ENCODE peak calls at places on chromosomes 13 and 19, in nine cellular contexts. T, G, L, A, W, H, Y, Q and O are unnamed samples.

GRCh38 chr13:87295636-87296035 is 375.5 kb upstream of the SLITRK5 start:
- DNase-seq in T (no peak), G (no peak), L (no peak), A (no peak), W (no peak), H (no peak), Y (no peak), Q (peak), O (no peak)

GRCh38 chr19:40312533-40312932 is 27.4 kb upstream of the AKT2 start:
- DNase-seq in T (no peak), G (no peak), L (peak), A (no peak), W (no peak), H (no peak), Y (no peak), Q (no peak), O (peak)

GRCh38 chr13:43963726-43964125 is 84.0 kb downstream of the LACC1 start:
- DNase-seq in T (no peak), G (no peak), L (peak), A (no peak), W (no peak), H (no peak), Y (no peak), Q (peak), O (peak)

GRCh38 chr13:42883771-42884170 is 102.4 kb downstream of the FAM216B start:
- DNase-seq in T (no peak), G (peak), L (peak), A (peak), W (no peak), H (no peak), Y (peak), Q (peak), O (peak)

GRCh38 chr19:56823956-56824355 is 16.6 kb downstream of the PEG3 start:
- DNase-seq in T (no peak), G (no peak), L (no peak), A (no peak), W (no peak), H (no peak), Y (no peak), Q (no peak), O (no peak)

GRCh38 chr19:10670876-10671804 is 17.0 kb downstream of the ILF3 start:
- DNase-seq in T (no peak), G (no peak), L (no peak), A (no peak), W (no peak), H (no peak), Y (no peak), Q (no peak), O (no peak)

GRCh38 chr19:41569481-41570150 is 6.3 kb upstream of the CEACAM21 start:
- DNase-seq in T (no peak), G (no peak), L (no peak), A (no peak), W (no peak), H (no peak), Y (no peak), Q (no peak), O (peak)

GRCh38 chr19:42111384-42111783 is 20.9 kb downstream of the POU2F2 start:
- DNase-seq in T (no peak), G (peak), L (no peak), A (peak), W (no peak), H (no peak), Y (peak), Q (peak), O (no peak)

GRCh38 chr19:46970815-46971214 is 48.8 kb upstream of the NPAS1 start:
- DNase-seq in T (peak), G (peak), L (no peak), A (peak), W (peak), H (no peak), Y (no peak), Q (peak), O (no peak)

GRCh38 chr19:28960986-28961705 is 251.8 kb downstream of the UQCRFS1 start:
- DNase-seq in T (no peak), G (peak), L (no peak), A (peak), W (no peak), H (no peak), Y (peak), Q (no peak), O (no peak)

GRCh38 chr19:18167975-18168645 is 5.5 kb upstream of the IFI30 start:
- DNase-seq in T (peak), G (peak), L (peak), A (no peak), W (peak), H (peak), Y (peak), Q (peak), O (no peak)

GRCh38 chr13:45584816-45585215 is 30.7 kb downstream of the ERICH6B start:
- DNase-seq in T (no peak), G (no peak), L (peak), A (no peak), W (no peak), H (peak), Y (no peak), Q (peak), O (peak)

GRCh38 chr13:79241697-79242096 is 164.4 kb downstream of the RBM26 start:
- DNase-seq in T (no peak), G (no peak), L (no peak), A (no peak), W (no peak), H (no peak), Y (no peak), Q (no peak), O (no peak)

GRCh38 chr19:31378404-31378803 is 29.2 kb upstream of the TSHZ3 start:
- DNase-seq in T (peak), G (peak), L (no peak), A (peak), W (peak), H (no peak), Y (peak), Q (peak), O (no peak)

GRCh38 chr13:85501616-85502015 is 297.6 kb downstream of the SLITRK6 start:
- DNase-seq in T (no peak), G (no peak), L (no peak), A (no peak), W (no peak), H (no peak), Y (no peak), Q (no peak), O (peak)

GRCh38 chr19:1774999-1775772 is 21.9 kb downstream of the ONECUT3 start:
- DNase-seq in T (no peak), G (no peak), L (no peak), A (no peak), W (no peak), H (peak), Y (no peak), Q (peak), O (peak)

GRCh38 chr19:40610396-40611064 is 9.4 kb downstream of the LTBP4 start:
- DNase-seq in T (peak), G (no peak), L (peak), A (no peak), W (peak), H (no peak), Y (no peak), Q (no peak), O (no peak)

GRCh38 chr13:35978607-35979316 is 152.4 kb downstream of the DCLK1 start:
- DNase-seq in T (no peak), G (peak), L (peak), A (peak), W (no peak), H (peak), Y (peak), Q (peak), O (peak)

GRCh38 chr13:43783820-43784219 is 3.0 kb downstream of the ENOX1 start:
- DNase-seq in T (no peak), G (peak), L (peak), A (peak), W (no peak), H (no peak), Y (peak), Q (peak), O (peak)

GRCh38 chr19:12868540-12869112 is 12.6 kb downstream of the DNASE2 start:
- DNase-seq in T (no peak), G (no peak), L (no peak), A (no peak), W (no peak), H (peak), Y (no peak), Q (no peak), O (peak)
- H3K4me3 ChIP-seq in T (no peak), G (no peak), L (no peak), A (no peak), W (no peak), H (no peak), Y (no peak), Q (no peak), O (no peak)

GRCh38 chr19:44752816-44753618 is 4.5 kb downstream of the BCL3 start:
- DNase-seq in T (peak), G (peak), L (peak), A (peak), W (peak), H (peak), Y (peak), Q (peak), O (peak)
- H3K4me3 ChIP-seq in T (peak), G (peak), L (peak), A (peak), W (no peak), H (peak), Y (peak), Q (no peak), O (no peak)

DNA sequence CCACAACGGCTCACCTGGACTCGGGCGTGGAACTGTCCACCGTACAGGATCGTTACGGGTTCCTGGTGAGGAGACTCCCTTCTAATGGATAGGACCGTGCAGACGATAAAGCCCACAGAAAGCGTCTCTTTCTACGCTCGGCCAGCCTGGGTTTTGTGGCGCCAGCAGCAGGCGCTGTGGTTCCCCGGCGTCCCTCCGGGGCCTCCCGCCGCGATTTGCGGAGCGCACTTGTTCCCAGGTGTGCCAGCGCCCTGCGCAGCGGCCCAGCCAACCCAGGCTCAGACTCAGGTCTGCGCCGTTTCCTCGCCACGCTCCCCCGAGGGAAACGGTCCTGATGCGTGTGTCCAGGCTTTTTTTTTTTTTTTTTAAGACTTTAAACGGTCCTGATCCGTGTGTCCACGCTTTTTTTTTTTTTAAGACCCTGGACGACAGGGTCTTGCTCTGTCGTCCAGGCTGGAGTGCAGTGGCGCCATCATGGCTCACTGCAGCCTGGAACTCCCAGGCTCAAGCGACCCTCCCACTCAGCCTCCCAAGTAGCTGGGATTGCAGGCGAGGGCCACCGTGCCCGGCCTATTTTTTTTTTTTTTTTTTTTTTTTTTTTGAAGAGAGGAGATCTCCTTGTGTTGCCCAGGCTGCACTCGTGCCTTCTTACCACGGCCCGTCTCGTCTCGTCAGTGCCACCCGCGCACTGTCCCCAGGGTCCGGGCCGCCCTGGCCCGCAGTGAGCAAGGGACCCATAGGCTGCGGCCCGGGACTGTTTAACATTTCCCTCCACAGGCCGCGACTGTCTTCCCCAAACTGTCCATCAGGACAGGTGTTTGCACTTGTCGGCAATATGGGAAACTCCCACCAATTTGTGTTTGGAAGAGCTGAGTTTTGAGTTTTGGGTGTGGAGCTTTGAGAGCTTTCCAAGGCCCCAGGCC is 23.8 kb downstream of the GJA3 start:
- DNase-seq in T (no peak), G (no peak), L (peak), A (no peak), W (no peak), H (peak), Y (peak), Q (no peak), O (peak)
- H3K4me3 ChIP-seq in T (no peak), G (no peak), L (peak), A (no peak), W (no peak), H (no peak), Y (no peak), Q (no peak), O (no peak)

DNA sequence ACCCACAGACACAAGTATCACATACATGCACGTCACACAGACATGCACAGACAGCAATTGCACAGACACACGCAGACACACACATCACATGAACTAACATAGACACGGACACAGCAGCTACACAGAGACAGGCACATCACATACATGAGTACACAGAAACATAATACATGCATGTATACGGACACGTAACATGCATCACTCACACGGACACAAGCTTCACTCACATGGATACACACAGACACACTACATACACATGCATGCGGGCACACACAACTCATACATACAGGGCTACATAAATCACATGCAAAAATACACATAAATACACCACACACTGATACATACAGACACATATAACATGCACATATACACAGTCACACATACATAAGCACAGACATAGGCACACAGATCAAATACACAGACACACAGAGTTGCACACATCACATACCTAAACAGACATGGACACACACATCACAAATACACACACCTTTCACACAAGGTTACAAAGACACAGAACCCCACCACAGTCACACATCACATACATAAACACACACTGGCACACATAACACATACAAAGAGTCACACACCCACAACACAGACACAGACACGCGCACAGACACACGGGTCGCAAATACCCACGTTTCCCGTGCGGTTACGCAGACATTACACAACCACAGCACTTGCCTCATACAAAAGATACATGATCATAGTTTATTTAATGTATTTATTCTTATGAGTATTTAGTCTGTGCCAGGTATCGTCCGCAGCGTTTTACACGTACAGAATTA is 1.1 kb upstream of the LMTK3 start:
- DNase-seq in T (no peak), G (no peak), L (peak), A (no peak), W (no peak), H (no peak), Y (no peak), Q (no peak), O (no peak)
- H3K4me3 ChIP-seq in T (peak), G (no peak), L (peak), A (no peak), W (no peak), H (peak), Y (no peak), Q (no peak), O (no peak)

DNA sequence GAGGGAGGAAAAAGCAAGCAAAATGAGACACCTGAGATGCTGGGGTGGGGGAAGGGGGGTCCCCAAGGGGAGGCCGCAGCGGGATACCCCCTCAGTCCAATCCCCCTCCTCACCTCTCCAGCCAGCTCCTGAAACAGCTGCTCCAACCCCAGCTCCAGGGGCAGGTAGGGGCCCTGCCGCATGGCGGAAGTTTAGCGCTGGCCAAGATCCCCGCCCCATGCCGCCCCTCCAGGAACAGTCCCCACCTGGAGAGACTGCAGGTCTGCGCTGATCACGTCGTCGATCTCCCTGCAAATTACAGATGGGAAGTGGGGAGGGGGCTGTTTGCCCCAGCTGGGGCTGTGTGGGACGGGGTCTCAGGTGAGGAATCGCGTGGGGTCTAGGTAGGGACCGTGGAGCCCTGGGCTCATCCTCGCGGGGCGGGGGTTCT is 9.0 kb downstream of the CAPN12 start:
- DNase-seq in T (no peak), G (no peak), L (peak), A (no peak), W (no peak), H (peak), Y (no peak), Q (no peak), O (peak)
- H3K4me3 ChIP-seq in T (no peak), G (no peak), L (peak), A (no peak), W (no peak), H (peak), Y (no peak), Q (peak), O (peak)

GRCh38 chr19:36121486-36122124 is 6.3 kb downstream of the TBCB start:
- DNase-seq in T (no peak), G (no peak), L (no peak), A (no peak), W (no peak), H (no peak), Y (no peak), Q (no peak), O (no peak)
- H3K4me3 ChIP-seq in T (no peak), G (no peak), L (no peak), A (no peak), W (no peak), H (no peak), Y (no peak), Q (no peak), O (no peak)

DNA sequence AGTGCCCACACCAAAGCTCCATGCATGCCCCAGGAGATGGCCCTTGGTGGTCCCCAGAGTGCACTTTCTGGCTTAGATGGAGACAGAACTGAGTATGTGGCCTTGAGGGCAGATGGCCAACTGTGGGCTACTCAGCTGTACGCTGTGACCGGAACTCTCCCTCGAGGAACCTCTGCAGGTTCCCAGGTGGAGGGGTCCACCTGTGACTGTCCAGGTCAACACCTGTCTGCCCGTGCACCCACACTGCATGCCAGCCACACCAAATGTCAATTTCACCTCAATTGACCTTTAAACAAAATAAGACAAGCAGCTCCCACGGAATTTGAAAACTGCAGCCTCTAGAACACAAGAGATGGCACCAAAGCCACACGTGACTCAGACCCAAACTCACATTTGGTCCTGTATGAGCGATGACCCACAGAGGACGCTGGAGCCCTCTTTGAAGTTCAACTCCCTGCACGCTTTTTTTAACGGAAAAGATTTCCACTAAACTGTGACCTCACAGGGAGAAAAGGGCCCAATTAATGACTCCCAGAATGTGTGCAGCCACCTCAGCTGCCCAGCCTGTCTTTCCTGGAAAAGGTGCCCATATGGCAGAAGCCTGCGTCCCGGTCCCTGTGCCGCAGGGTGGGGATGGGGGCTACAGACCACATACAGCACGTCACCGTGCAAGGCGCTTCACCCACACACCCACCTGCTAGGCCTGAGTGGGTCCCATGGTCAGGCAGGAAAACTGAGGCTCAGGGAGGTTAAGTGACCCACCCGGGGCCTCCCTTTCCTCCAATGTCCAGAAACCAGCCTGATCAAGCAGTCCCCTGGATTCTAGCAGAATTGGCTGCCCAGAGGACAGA is 47.7 kb downstream of the KLF2 start:
- DNase-seq in T (peak), G (no peak), L (no peak), A (no peak), W (no peak), H (no peak), Y (no peak), Q (no peak), O (no peak)
- H3K4me3 ChIP-seq in T (peak), G (no peak), L (no peak), A (no peak), W (no peak), H (no peak), Y (no peak), Q (no peak), O (no peak)

GRCh38 chr13:39397866-39398265 is 205.1 kb downstream of the LHFPL6 start:
- DNase-seq in T (peak), G (no peak), L (no peak), A (peak), W (peak), H (no peak), Y (no peak), Q (no peak), O (no peak)
- H3K4me3 ChIP-seq in T (no peak), G (no peak), L (no peak), A (no peak), W (no peak), H (no peak), Y (no peak), Q (no peak), O (no peak)

GRCh38 chr19:4401482-4402170 is 814 bp upstream of the CHAF1A start:
- DNase-seq in T (no peak), G (no peak), L (no peak), A (no peak), W (no peak), H (no peak), Y (no peak), Q (no peak), O (no peak)
- H3K4me3 ChIP-seq in T (peak), G (peak), L (peak), A (peak), W (no peak), H (peak), Y (peak), Q (no peak), O (no peak)